ENCODE peak calls at places on chromosome 15, in seven cellular contexts. N is stomach, V is A673, M is astrocyte of the spinal cord, L is natural killer cell, A is heart right ventricle, K is transverse colon. F is an unnamed sample.

GRCh38 chr15:100169615-100170279 is 172.0 kb downstream of the ADAMTS17 start:
- DNase-seq in K (no peak), V (no peak), M (no peak), N (no peak), L (no peak), A (no peak), F (no peak)

GRCh38 chr15:88835646-88836045 is 32.4 kb downstream of the ACAN start:
- DNase-seq in M (no peak), K (no peak), L (no peak), A (no peak), V (no peak), N (no peak), F (no peak)

GRCh38 chr15:58447244-58448010 is 15.6 kb downstream of the LIPC start:
- DNase-seq in A (no peak), N (no peak), V (peak; percentile 11), L (no peak), K (no peak), M (peak; percentile 95), F (no peak)

GRCh38 chr15:80931721-80932609 is 57.7 kb downstream of the MESD start:
- DNase-seq in N (no peak), A (peak; percentile 13), V (no peak), K (no peak), M (no peak), L (no peak), F (no peak)

GRCh38 chr15:73744293-73744692 is 8.9 kb downstream of the INSYN1 start:
- DNase-seq in A (no peak), K (no peak), V (no peak), L (no peak), N (no peak), M (no peak), F (no peak)

GRCh38 chr15:100879461-100880138 is at the start of gene ALDH1A3:
- DNase-seq in N (no peak), A (peak; percentile 29), M (peak; percentile 31), K (peak; percentile 40), V (no peak), L (no peak), F (no peak)

GRCh38 chr15:65081270-65081669 is 4.7 kb downstream of the KBTBD13 start:
- DNase-seq in L (no peak), M (no peak), N (no peak), V (no peak), A (no peak), K (no peak), F (no peak)

GRCh38 chr15:65406402-65407000 is 16.2 kb downstream of the IGDCC4 start:
- DNase-seq in M (no peak), V (no peak), K (no peak), N (no peak), L (no peak), A (no peak), F (no peak)

GRCh38 chr15:34275154-34275553 is 50.3 kb downstream of the EMC4 start:
- DNase-seq in M (peak; percentile 9), V (no peak), A (no peak), K (no peak), N (no peak), L (no peak), F (no peak)

GRCh38 chr15:63826513-63826912 is 7.2 kb downstream of the HERC1 start:
- DNase-seq in N (no peak), A (no peak), M (peak; percentile 13), V (peak; percentile 24), K (no peak), L (no peak), F (no peak)

GRCh38 chr15:35062164-35063099 is 22.7 kb downstream of the NANOGP8 start:
- DNase-seq in K (no peak), A (no peak), N (no peak), V (no peak), M (no peak), L (no peak), F (no peak)

GRCh38 chr15:26848498-26848897 is 18.4 kb upstream of the GABRA5 start:
- DNase-seq in N (no peak), V (no peak), A (no peak), L (no peak), K (no peak), M (no peak), F (no peak)

GRCh38 chr15:79004336-79004735 is 59.5 kb upstream of the CTSH start:
- DNase-seq in L (no peak), M (peak; percentile 30), A (no peak), K (peak; percentile 18), N (no peak), V (peak; percentile 88), F (no peak)

DNA sequence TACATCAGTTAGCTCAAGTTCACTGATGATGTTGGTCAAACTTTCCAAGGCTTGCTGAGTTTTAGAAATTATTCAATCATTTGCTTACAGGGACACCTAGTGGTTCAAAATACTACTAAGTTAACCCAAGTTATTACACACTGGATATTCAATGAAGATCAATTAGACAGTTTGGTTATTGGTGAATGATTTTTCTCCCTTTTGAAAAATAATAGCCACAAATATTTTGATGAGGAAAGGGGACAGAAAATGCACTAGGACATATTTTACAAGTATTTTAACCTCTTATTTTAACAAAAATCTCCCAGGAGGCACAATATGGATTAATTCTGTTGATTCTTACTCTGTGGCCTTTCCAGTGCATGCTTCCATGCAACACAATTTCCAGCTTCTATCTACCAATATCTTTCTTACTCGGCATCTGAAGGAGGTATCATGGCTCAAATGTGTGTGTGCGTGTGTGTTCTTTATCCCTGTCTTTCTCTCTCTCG is 20.1 kb upstream of the GOLGA6L2 start:
- DNase-seq in V (peak; percentile 41), K (no peak), N (no peak), A (no peak), M (peak; percentile 21), L (no peak), F (no peak)
- TF ChIP-seq CTCF in V (peak; percentile 46), K (peak; percentile 37), N (no peak), A (peak; percentile 56), M (peak; percentile 19), L (no peak), F (peak; percentile 42)

GRCh38 chr15:67924359-67924974 is 84.6 kb upstream of the RNU6-1 start:
- DNase-seq in A (no peak), N (no peak), M (no peak), L (no peak), K (no peak), V (no peak), F (no peak)

GRCh38 chr15:67922971-67923646 is 83.3 kb upstream of the RNU6-1 start:
- DNase-seq in M (no peak), A (no peak), V (no peak), K (no peak), L (no peak), N (no peak), F (no peak)

GRCh38 chr15:67927501-67928156 is 87.8 kb upstream of the RNU6-1 start:
- DNase-seq in N (peak; percentile 92), L (no peak), A (peak; percentile 63), M (peak; percentile 90), V (peak; percentile 69), K (peak; percentile 45), F (peak; percentile 63)

GRCh38 chr15:67923647-67923971 is 83.8 kb upstream of the RNU6-1 start:
- DNase-seq in V (no peak), K (no peak), L (no peak), A (no peak), M (no peak), N (no peak), F (no peak)

GRCh38 chr15:67925182-67925581 is 85.3 kb upstream of the RNU6-1 start:
- DNase-seq in N (no peak), K (no peak), V (no peak), A (no peak), L (no peak), M (no peak), F (no peak)
- TF ChIP-seq CTCF in N (no peak), K (no peak), V (no peak), A (no peak), L (no peak), M (no peak), F (no peak)

GRCh38 chr15:70503798-70504304 is 259.5 kb downstream of the UACA start:
- DNase-seq in V (no peak), A (no peak), M (no peak), K (no peak), L (no peak), N (no peak), F (no peak)

GRCh38 chr15:70504305-70504951 is 258.9 kb downstream of the UACA start:
- DNase-seq in M (peak; percentile 46), L (no peak), N (peak; percentile 47), A (peak; percentile 70), V (peak; percentile 74), K (peak; percentile 65), F (no peak)

GRCh38 chr15:70504988-70505387 is 258.4 kb downstream of the UACA start:
- DNase-seq in M (no peak), N (no peak), K (no peak), L (no peak), A (no peak), V (no peak), F (no peak)

GRCh38 chr15:70505971-70506887 is 257.1 kb downstream of the UACA start:
- DNase-seq in L (no peak), K (no peak), M (peak; percentile 20), N (no peak), V (no peak), A (no peak), F (no peak)

GRCh38 chr15:70505411-70505919 is 257.9 kb downstream of the UACA start:
- DNase-seq in A (no peak), L (no peak), M (peak; percentile 88), K (no peak), N (no peak), V (peak; percentile 60), F (peak; percentile 27)
- TF ChIP-seq CTCF in A (no peak), L (no peak), M (no peak), K (no peak), N (no peak), V (no peak), F (no peak)

DNA sequence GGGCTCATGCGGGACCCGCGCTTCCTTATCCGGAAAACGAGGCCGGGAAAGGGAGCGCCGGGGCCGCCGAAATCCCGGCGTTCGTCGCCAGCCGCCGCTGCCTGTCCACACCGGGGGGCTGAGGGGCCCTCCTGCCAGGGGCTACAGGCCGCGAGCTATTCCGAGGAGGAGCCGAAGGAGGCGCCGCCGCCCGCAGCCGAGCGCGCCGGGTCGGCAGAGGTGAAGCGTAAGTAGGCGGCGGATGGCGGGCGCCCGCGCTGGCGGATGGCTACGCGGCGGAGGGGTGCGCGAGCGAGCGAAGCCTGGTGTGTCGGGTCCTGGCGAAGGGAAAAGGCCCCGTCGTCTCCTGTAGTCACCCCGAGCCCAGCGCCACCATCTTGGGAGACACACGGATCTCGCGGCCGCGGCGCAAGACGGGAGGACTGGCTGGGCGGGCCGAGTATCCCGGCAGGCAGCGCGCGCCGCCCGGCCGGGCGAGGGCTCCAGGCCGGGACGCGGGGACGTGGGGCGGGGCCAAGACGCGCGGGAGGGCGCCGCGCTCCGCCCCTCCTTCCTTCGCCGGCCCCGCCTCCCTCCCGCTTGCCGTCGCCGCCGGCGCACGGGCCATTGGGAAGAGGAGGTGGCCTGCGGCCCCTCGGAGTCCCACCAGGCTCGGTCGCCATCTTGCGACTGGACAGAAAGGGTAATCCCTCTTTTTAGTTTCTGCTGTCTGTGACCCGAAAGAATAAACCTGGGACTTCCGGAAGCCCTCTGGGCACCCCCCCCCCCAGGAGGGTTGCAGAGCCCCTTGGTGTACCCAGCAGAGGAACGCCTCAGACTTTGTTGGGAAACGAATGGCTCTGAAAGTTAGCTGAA is at the start of gene UBE3A:
- DNase-seq in K (peak; percentile 93), N (peak; percentile 93), M (peak; percentile 94), V (peak; percentile 95), A (peak; percentile 89), L (peak; percentile 89), F (peak; percentile 61)
- TF ChIP-seq CTCF in K (no peak), N (no peak), M (peak; percentile 15), V (peak; percentile 34), A (peak; percentile 50), L (no peak), F (peak; percentile 23)

GRCh38 chr15:55318588-55319494 is at the start of the genes PIGB and PIGBOS1:
- DNase-seq in K (peak; percentile 90), M (peak; percentile 91), L (peak; percentile 80), N (peak; percentile 87), V (peak; percentile 91), A (peak; percentile 88), F (peak; percentile 71)
- TF ChIP-seq CTCF in K (no peak), M (no peak), L (no peak), N (no peak), V (peak; percentile 11), A (no peak), F (no peak)

F was measured in LNCaP clone FGC.